ENCODE peak calls at places on chromosomes 4 and X, in six cellular contexts. D is body of pancreas, E is tibial nerve, B is cardiac muscle cell, S is upper lobe of left lung, A is Caco-2. M is an unnamed sample. For H3K4me1 and H3K27me3, the result is how much of the 10 kb centered on the place peaks cover.

GRCh38 chr4:53558981-53559620 is 32.2 kb downstream of the LNX1 start:
- DNase-seq in D (no peak), E (no peak), B (no peak), S (no peak), A (no peak), M (no peak)

GRCh38 chrX:129842510-129843208 is 1.0 kb downstream of the ZDHHC9 start:
- DNase-seq in D (peak), E (peak), B (peak), S (no peak), A (no peak), M (peak)

GRCh38 chr4:47836655-47837581 is 949 bp downstream of the CORIN start:
- DNase-seq in D (peak), E (peak), B (peak), S (peak), A (peak), M (peak)

GRCh38 chr4:142585411-142585810 is 260.7 kb downstream of the INPP4B start:
- DNase-seq in D (no peak), E (no peak), B (peak), S (no peak), A (no peak), M (no peak)

GRCh38 chrX:85836868-85837267 is 210.5 kb downstream of the CHM start:
- DNase-seq in D (no peak), E (no peak), B (no peak), S (no peak), A (no peak), M (no peak)

GRCh38 chr4:54509057-54509456 is 148.7 kb upstream of the KIT start:
- DNase-seq in D (no peak), E (no peak), B (no peak), S (no peak), A (no peak), M (no peak)

GRCh38 chrX:41981481-41982013 is 58.2 kb upstream of the CASK start:
- DNase-seq in D (no peak), E (no peak), B (no peak), S (no peak), A (no peak), M (no peak)

GRCh38 chrX:136130931-136131843 is 16.1 kb upstream of the FHL1 start:
- DNase-seq in D (no peak), E (no peak), B (peak), S (no peak), A (no peak), M (no peak)

GRCh38 chr4:85955614-85956295 is 404.1 kb downstream of the MAPK10 start:
- DNase-seq in D (no peak), E (no peak), B (no peak), S (no peak), A (no peak), M (no peak)

GRCh38 chr4:153643406-153644016 is 40.6 kb upstream of the TLR2 start:
- DNase-seq in D (no peak), E (no peak), B (peak), S (no peak), A (no peak), M (no peak)

GRCh38 chrX:120761810-120762209 is 113.9 kb downstream of the CT47B1 start:
- DNase-seq in D (no peak), E (peak), B (peak), S (no peak), A (no peak), M (no peak)

GRCh38 chr4:186617921-186618320 is 62.6 kb upstream of the MTNR1A start:
- DNase-seq in D (no peak), E (no peak), B (no peak), S (no peak), A (no peak), M (no peak)

GRCh38 chr4:48340905-48341775 is at the start of gene SLAIN2:
- DNase-seq in D (peak), E (peak), B (peak), S (peak), A (peak), M (peak)

GRCh38 chr4:3859571-3859970 is 93.4 kb downstream of the ADRA2C start:
- DNase-seq in D (no peak), E (no peak), B (no peak), S (peak), A (no peak), M (no peak)

GRCh38 chrX:13697440-13697839 is 8.5 kb downstream of the RAB9A start:
- DNase-seq in D (no peak), E (no peak), B (no peak), S (no peak), A (no peak), M (no peak)

GRCh38 chrX:16444353-16444752 is 205.6 kb upstream of the S100G start:
- DNase-seq in D (peak), E (no peak), B (no peak), S (no peak), A (no peak), M (no peak)

GRCh38 chrX:130055103-130055502 is 55.2 kb downstream of the ELF4 start:
- DNase-seq in D (no peak), E (no peak), B (peak), S (no peak), A (no peak), M (no peak)

DNA sequence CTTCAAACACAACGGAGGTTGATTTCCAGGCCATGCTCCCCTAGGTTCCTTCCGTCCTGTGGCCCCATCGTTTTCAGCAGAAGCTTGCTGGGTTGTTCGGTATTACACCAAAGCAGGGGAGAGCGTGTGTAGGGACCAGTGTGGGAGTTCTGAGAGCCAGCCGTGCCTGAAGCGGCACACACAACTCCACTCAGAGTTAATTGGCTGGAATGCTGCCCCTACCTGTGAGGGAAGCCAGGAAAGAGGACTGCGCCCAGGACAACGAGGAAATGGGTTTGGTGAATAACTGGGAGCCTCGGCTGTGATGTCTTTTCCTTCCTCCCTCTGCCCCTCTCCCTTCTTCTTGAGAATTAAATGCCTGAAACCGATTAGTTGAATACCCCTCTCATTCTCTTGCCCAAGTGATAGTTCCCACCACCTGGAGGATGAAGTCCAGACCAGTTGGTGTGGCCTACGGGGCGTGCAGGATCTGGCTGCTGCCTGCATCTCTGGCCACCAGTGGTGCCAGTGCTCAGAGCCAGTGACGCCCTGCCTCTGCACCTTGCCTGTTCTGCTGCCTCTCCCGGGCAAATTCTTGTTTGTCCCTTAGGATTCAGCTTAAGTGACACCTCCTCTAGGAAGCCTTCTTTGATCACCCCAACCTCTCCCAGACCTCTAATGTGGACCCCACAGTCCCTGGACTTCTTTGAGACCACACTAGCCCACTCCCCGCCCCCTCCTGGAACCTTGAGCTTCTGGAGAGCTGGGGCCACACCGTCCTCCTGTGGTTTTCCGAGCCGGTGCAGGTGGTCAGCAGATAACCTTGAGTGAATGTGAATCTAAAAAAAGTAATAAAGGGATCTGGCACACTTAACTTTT is 33.6 kb downstream of the TBC1D14 start:
- DNase-seq in D (no peak), E (no peak), B (peak), S (no peak), A (no peak), M (peak)
- H3K4me1 ChIP-seq in D (under half), E (half or more), B (under half), S (under half), A (half or more), M (under half)

DNA sequence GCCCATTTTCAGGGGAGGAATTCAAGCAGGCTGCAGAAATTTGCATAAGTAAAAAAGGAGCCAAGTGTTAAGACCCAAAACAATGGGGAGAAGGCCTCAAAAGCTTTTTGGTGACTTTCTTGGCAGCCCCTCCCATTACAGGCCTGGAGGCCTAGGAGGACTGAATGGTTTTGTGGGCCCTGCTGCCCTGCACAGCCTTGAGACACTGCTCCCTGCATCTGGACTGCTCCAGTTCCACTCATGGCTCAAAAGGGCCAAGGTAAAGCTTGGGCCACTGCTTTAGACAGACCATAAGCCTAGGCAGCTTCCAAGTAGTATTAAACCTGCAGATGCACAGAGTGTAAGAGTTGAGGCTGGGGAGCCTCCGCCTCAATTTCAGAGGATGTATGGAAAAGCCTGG is 501.6 kb downstream of the MID1IP1 start:
- DNase-seq in D (no peak), E (no peak), B (no peak), S (no peak), A (no peak), M (no peak)
- H3K27me3 ChIP-seq in D (under half), E (under half), B (under half), S (under half), A (under half), M (under half)

GRCh38 chrX:151828434-151829080 is 84.1 kb upstream of the MAGEA4 start:
- DNase-seq in D (no peak), E (no peak), B (no peak), S (no peak), A (no peak), M (no peak)

GRCh38 chrX:151821226-151821625 is 86.7 kb downstream of the CNGA2 start:
- DNase-seq in D (no peak), E (no peak), B (no peak), S (no peak), A (no peak), M (no peak)

GRCh38 chrX:151830911-151831310 is 81.8 kb upstream of the MAGEA4 start:
- DNase-seq in D (no peak), E (no peak), B (peak), S (no peak), A (no peak), M (no peak)

DNA sequence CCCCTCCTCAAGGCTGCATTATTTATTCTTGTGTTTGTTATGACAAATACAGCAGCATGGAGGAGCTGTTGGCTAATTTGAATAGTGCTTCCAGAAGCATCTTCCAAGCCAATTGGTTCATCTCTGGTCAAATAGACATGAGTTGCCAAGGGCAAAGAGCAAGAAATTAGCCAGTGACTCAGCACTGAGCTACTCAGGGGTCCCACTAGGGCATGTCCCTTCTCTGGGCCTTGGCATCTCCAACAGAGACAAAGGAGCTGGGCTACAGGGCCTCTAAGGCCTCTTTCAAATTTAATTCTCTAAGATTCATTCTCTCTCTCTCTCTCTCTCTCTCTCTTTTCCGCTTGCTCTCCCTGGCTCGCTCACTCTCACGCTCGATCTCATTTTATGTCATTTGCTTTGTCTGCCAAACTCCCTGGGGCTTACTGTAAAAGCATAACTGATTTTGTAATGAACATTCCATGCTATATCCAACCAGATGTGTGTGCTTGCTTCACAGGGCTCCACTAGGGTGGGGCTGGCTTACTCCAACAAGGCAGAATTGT is 86.7 kb upstream of the MAGEA4 start:
- DNase-seq in D (no peak), E (peak), B (peak), S (no peak), A (peak), M (no peak)
- TF ChIP-seq CTCF in D (no peak), E (no peak), B (peak), S (no peak), A (no peak), M (no peak)

DNA sequence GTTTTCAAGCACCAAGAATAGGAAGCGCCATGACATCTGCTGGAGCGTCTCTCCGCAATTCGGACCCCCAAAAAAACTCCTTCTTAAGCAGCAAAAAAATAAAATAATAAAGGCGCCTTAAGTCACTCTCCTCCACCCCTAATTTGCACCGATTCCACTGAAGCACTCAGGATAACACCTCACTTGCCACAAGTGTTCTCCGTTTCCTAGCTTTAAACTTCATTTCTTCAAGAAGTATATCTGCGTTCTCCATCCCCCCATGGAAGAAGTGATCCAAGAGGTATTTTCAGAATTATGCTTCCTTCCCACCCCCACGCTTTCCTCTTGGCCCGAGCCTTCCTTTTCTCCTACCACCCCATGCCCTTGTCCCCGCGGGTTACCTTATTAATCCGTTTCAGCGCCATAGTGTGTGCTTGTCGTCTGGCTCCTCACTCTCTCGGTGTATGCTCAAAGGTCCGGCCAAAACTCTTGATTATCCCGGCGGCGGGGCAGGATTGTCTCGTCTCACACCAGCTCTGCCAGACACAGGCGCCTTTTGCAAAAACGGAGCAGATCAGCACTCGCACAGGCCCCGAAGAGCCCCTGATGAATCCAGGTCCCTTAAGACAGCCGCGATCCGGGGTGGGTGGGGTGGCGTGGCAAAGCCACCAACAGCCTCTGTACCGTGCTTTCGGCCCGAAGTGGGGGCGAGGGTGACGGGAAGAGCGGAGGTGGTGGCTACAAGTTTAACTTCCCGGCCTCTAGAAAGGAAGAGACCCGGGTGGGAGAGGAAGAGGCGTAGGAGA is 1.1 kb downstream of the UBE2D3 start:
- DNase-seq in D (no peak), E (no peak), B (no peak), S (no peak), A (no peak), M (no peak)
- H3K4me1 ChIP-seq in D (under half), E (under half), B (under half), S (under half), A (under half), M (under half)

GRCh38 chrX:74065831-74066390 is 238.1 kb upstream of the ZCCHC13 start:
- DNase-seq in D (no peak), E (no peak), B (no peak), S (peak), A (no peak), M (no peak)

GRCh38 chrX:74063426-74064155 is 240.4 kb upstream of the ZCCHC13 start:
- DNase-seq in D (no peak), E (no peak), B (no peak), S (no peak), A (no peak), M (no peak)

DNA sequence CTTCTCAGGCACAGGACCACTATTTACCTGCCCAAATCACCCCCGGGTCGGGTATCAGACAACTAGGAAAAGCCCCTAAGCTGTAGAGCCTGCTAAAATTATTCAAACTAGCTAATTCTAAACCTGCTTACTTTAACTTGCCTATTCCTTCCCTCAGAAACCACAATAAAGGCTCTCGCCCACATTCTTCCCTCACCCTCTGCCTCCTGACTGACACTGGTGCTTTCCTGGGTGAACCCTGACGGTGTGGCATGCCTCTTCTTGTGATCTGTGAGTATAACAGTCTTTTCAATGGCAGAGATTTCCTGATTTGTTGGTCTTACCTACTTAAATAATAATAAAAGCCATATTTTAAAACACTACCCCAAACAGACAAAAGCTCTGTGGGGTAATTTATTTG is 242.1 kb upstream of the ZCCHC13 start:
- DNase-seq in D (no peak), E (no peak), B (no peak), S (no peak), A (no peak), M (no peak)
- H3K27me3 ChIP-seq in D (under half), E (under half), B (under half), S (under half), A (under half), M (under half)

GRCh38 chr4:140049024-140049923 is 104.7 kb downstream of the MAML3 start:
- DNase-seq in D (peak), E (peak), B (peak), S (no peak), A (peak), M (peak)
- TF ChIP-seq CTCF in D (peak), E (no peak), B (no peak), S (no peak), A (no peak), M (no peak)

DNA sequence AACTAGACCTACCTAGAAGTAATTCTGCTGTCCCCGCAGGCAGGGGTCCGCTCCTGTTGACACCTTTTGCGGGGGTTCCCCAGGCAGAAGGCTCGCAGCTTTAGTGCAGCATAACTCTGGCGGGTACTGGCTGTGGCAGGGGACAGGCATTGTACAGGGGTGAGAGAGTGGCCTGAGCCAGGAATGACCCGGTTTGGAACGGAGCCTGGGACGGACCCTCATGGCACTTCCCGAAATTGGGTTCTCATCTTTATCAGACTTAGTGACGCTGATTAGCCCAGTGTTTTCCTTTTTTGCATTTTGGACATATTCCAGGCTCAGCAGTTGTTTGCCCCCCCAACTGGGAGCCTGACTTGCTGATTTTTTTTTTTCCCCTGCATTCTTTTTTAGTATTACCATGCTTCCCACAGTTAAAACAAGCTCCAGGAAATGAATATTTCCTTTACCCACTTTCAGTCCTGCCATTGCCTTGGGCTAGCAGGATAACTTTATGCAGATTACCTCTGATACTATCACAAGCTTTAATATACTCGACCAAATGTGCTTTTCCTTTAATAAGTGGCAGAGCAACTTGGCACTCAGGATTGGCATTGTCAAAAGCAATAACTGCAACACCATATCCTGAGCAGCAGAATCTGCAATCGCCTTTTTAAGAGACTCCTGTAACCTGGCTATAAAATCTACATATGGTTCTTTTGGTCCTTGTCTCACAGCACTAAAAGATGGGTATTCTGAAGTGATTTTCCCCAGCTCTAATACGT is 55.9 kb upstream of the WDR1 start:
- DNase-seq in D (no peak), E (no peak), B (peak), S (no peak), A (no peak), M (no peak)
- H3K4me1 ChIP-seq in D (under half), E (under half), B (half or more), S (under half), A (half or more), M (under half)

GRCh38 chrX:101390664-101391525 is at the start of gene RPL36A:
- DNase-seq in D (peak), E (peak), B (peak), S (peak), A (peak), M (peak)

GRCh38 chrX:101391831-101392230 is 1.0 kb downstream of the RPL36A start:
- DNase-seq in D (no peak), E (no peak), B (no peak), S (no peak), A (no peak), M (no peak)

GRCh38 chrX:101394372-101394771 is 3.6 kb downstream of the RPL36A start:
- DNase-seq in D (no peak), E (no peak), B (no peak), S (no peak), A (no peak), M (no peak)

GRCh38 chrX:101395789-101396188 is 5.0 kb downstream of the RPL36A start:
- DNase-seq in D (no peak), E (no peak), B (peak), S (no peak), A (no peak), M (no peak)

GRCh38 chrX:101393530-101394305 is 2.9 kb downstream of the RPL36A start:
- DNase-seq in D (no peak), E (no peak), B (no peak), S (no peak), A (no peak), M (no peak)
- H3K27me3 ChIP-seq in D (under half), E (under half), B (under half), S (under half), A (under half), M (under half)